ENCODE peak calls at places on chromosomes 5 and 9, in four cellular contexts. G is A549, V is AG09309, L is WERI-Rb-1. W is an unnamed sample.
A peak's percentile ranks its signal among the peaks of the same experiment; 100 is the strongest.

GRCh38 chr9:93598647-93599241 is 22.4 kb downstream of the PHF2 start:
- DNase-seq in G (no peak), L (no peak), V (no peak), W (no peak)

GRCh38 chr9:135053133-135053532 is 34.3 kb upstream of the OLFM1 start:
- DNase-seq in V (no peak), L (no peak), G (no peak), W (no peak)

GRCh38 chr5:18740301-18740700 is 1106.0 kb downstream of the TAF11L14 start:
- DNase-seq in G (no peak), V (no peak), L (no peak), W (no peak)

GRCh38 chr5:149317281-149318048 is 27.8 kb upstream of the GRPEL2 start:
- DNase-seq in V (peak; percentile 13), G (peak; percentile 69), L (no peak), W (peak; percentile 71)

GRCh38 chr9:22416692-22417060 is 29.9 kb upstream of the DMRTA1 start:
- DNase-seq in V (no peak), L (no peak), G (no peak), W (no peak)

GRCh38 chr5:178398856-178399722 is 166.5 kb upstream of the PHYKPL start:
- DNase-seq in L (no peak), G (no peak), V (no peak), W (no peak)

GRCh38 chr5:140168371-140168770 is 6.6 kb upstream of the CYSTM1 start:
- DNase-seq in G (no peak), L (no peak), V (no peak), W (no peak)

GRCh38 chr5:132206782-132207181 is 20.9 kb downstream of the P4HA2 start:
- DNase-seq in L (no peak), G (no peak), V (no peak), W (no peak)

GRCh38 chr9:123825337-123825736 is 104.6 kb downstream of the DENND1A start:
- DNase-seq in V (no peak), G (peak; percentile 11), L (no peak), W (no peak)

GRCh38 chr9:85290019-85290418 is 451.7 kb downstream of the AGTPBP1 start:
- DNase-seq in L (no peak), G (no peak), V (no peak), W (no peak)

GRCh38 chr9:137213160-137214060 is 7.9 kb downstream of the NDOR1 start:
- DNase-seq in G (no peak), L (no peak), V (no peak), W (no peak)

GRCh38 chr5:18465833-18466681 is 831.8 kb downstream of the TAF11L14 start:
- DNase-seq in L (peak; percentile 91), G (peak; percentile 13), V (no peak), W (peak; percentile 32)

DNA sequence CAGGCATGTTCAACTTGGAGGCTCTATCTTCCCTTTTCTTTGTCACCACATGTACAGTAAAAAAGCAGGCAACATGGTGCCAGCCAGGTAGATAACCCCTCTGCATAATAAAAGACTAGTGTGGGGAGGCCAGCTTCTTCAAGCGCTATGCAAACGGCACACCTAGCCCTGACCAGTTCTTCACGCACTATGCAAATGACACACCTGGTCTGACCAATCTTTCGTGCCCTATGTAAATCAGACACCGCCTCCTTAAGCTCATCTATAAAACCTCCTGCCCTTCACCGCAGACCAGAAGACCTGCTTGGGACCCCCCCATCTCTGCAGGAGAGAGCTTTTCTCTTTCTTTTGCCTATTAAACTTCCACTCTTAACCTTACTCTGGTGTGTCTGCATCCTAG is 28.1 kb upstream of the UGCG start:
- DNase-seq in L (no peak), V (no peak), G (no peak), W (no peak)
- TF ChIP-seq CTCF in L (no peak), V (no peak), G (no peak), W (no peak)

GRCh38 chr5:85049020-85049419 is 664.3 kb upstream of the EDIL3 start:
- DNase-seq in G (no peak), L (peak; percentile 16), V (no peak), W (no peak)
- TF ChIP-seq CTCF in G (no peak), L (peak; percentile 40), V (peak; percentile 7), W (no peak)

GRCh38 chr5:114018178-114018577 is 343.7 kb upstream of the KCNN2 start:
- DNase-seq in L (no peak), G (no peak), V (no peak), W (no peak)
- TF ChIP-seq CTCF in L (peak; percentile 47), G (no peak), V (no peak), W (no peak)

DNA sequence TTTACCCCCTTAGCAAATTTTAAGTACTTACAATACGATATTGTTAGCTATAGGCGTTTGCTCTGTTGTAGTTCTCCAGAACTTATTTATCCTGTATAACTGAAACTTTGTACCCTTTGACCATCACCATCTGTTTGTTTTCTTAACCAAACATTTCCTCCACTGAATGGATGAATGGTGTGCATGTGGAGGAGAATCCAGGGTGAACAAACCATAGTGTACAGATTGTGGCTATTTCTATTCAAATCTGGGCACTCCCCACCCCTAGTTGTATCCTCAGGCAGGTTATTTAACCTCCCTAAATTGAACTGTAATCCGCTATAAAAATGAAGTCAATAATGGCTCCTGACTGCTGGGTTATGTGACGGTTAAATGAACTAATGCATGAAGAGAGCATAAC is 21.4 kb upstream of the HAPLN1 start:
- DNase-seq in G (no peak), V (no peak), L (no peak), W (no peak)
- TF ChIP-seq CTCF in G (no peak), V (no peak), L (no peak), W (no peak)

GRCh38 chr9:133455936-133456335 is 3.8 kb upstream of the CACFD1 start:
- DNase-seq in V (no peak), G (no peak), L (no peak), W (no peak)

GRCh38 chr9:133454943-133455673 is 4.7 kb upstream of the CACFD1 start:
- DNase-seq in V (no peak), G (no peak), L (no peak), W (no peak)

GRCh38 chr9:133457748-133458147 is 2.0 kb upstream of the CACFD1 start:
- DNase-seq in V (no peak), L (no peak), G (no peak), W (no peak)

GRCh38 chr9:133457233-133457632 is 2.5 kb upstream of the CACFD1 start:
- DNase-seq in V (no peak), L (peak; percentile 49), G (no peak), W (no peak)

GRCh38 chr9:133456409-133456808 is 3.4 kb upstream of the CACFD1 start:
- DNase-seq in L (peak; percentile 28), V (no peak), G (no peak), W (no peak)
- TF ChIP-seq CTCF in L (peak; percentile 37), V (no peak), G (no peak), W (no peak)

DNA sequence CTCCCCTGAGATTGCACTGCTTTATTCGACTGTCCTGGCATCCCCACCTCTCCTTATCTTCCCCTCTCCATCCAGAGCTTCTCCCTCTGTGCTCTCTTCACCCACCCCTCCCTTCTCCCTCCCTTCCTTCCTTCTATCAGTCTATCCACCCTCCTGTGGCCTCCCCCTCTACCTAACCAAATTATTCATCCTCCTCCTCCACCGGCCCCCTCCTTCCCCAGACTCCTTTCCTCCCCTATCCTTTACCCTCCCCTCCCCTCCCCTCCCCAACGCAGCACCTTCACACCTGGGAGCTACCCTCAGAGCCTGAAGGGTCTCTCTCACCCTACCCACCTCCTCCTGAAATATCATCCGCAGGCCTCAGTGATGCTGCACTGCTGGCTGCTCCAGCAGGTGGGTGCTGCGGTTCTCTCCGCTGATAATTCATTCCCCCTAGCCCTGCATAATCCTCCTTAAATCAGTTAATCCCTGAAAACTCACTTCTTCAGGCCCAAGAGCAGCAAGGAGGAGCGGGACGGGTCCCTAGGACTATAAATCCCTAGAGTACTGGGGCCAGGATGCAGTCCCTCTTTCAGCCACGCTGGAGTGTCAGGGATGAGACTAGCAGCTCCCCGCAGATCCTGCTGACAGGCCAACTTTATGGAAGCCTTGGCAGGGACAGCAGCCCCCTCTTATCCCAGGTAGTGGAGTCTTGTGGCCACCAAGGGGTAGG is 97.8 kb downstream of the PCDH1 start:
- DNase-seq in L (peak; percentile 79), G (no peak), V (no peak), W (no peak)
- TF ChIP-seq CTCF in L (peak; percentile 26), G (no peak), V (no peak), W (no peak)

GRCh38 chr5:95403996-95404395 is 12.8 kb downstream of the FAM81B start:
- DNase-seq in G (no peak), V (no peak), L (no peak), W (no peak)
- TF ChIP-seq CTCF in G (no peak), V (no peak), L (no peak), W (no peak)